ENCODE peak calls at places on chromosomes 16 and 17, in five cellular contexts. E, S, V, Y and O are unnamed samples. For H3K27me3 and H3K4me1, the result is how much of the 10 kb centered on the place peaks cover.

GRCh38 chr16:87267566-87267965 is 49.6 kb downstream of the C16orf95 start:
- DNase-seq in E (no peak), S (no peak), V (no peak), Y (no peak), O (no peak)

GRCh38 chr17:56203430-56203829 is 50.2 kb downstream of the ANKFN1 start:
- DNase-seq in E (no peak), S (peak), V (no peak), Y (no peak), O (no peak)

GRCh38 chr16:53668869-53669268 is 34.8 kb downstream of the RPGRIP1L start:
- DNase-seq in E (no peak), S (no peak), V (no peak), Y (no peak), O (no peak)

GRCh38 chr17:68871447-68871846 is 83.7 kb downstream of the ABCA8 start:
- DNase-seq in E (no peak), S (no peak), V (no peak), Y (no peak), O (no peak)

GRCh38 chr17:61488878-61489718 is 36.9 kb downstream of the TBX4 start:
- DNase-seq in E (no peak), S (no peak), V (no peak), Y (no peak), O (no peak)

GRCh38 chr17:2924211-2924610 is 128.0 kb downstream of the RAP1GAP2 start:
- DNase-seq in E (no peak), S (peak), V (peak), Y (no peak), O (no peak)

GRCh38 chr17:14922421-14922820 is 342.7 kb downstream of the PMP22 start:
- DNase-seq in E (no peak), S (no peak), V (no peak), Y (no peak), O (no peak)

GRCh38 chr17:31629696-31630470 is 229.2 kb downstream of the COPRS start:
- DNase-seq in E (no peak), S (no peak), V (no peak), Y (no peak), O (no peak)

GRCh38 chr16:67396775-67397450 is 3.6 kb upstream of the TPPP3 start:
- DNase-seq in E (no peak), S (no peak), V (no peak), Y (no peak), O (no peak)

GRCh38 chr17:73588291-73589095 is 55.8 kb downstream of the SDK2 start:
- DNase-seq in E (no peak), S (peak), V (no peak), Y (no peak), O (no peak)

GRCh38 chr16:9885876-9886275 is 296.4 kb downstream of the GRIN2A start:
- DNase-seq in E (no peak), S (no peak), V (no peak), Y (no peak), O (no peak)

GRCh38 chr17:7405413-7405881 is 1.6 kb upstream of the TMEM256 start:
- DNase-seq in E (no peak), S (peak), V (peak), Y (peak), O (no peak)

GRCh38 chr17:9334536-9335446 is 240.8 kb downstream of the STX8 start:
- DNase-seq in E (no peak), S (no peak), V (no peak), Y (no peak), O (no peak)

GRCh38 chr16:9092963-9093477 is 1.6 kb downstream of the HAPSTR1 start:
- DNase-seq in E (no peak), S (peak), V (peak), Y (peak), O (no peak)

GRCh38 chr16:81700071-81700779 is 78.9 kb upstream of the PLCG2 start:
- DNase-seq in E (no peak), S (no peak), V (no peak), Y (no peak), O (no peak)

GRCh38 chr17:81171941-81172340 is 5.9 kb upstream of the AATK start:
- DNase-seq in E (no peak), S (no peak), V (no peak), Y (no peak), O (no peak)

GRCh38 chr16:56382901-56383355 is 42.4 kb downstream of the AMFR start:
- DNase-seq in E (no peak), S (no peak), V (no peak), Y (no peak), O (no peak)

GRCh38 chr17:64161380-64161779 is 31.4 kb upstream of the ERN1 start:
- DNase-seq in E (no peak), S (no peak), V (no peak), Y (no peak), O (no peak)

GRCh38 chr17:57946798-57947358 is 8.3 kb downstream of the CUEDC1 start:
- DNase-seq in E (no peak), S (no peak), V (no peak), Y (peak), O (no peak)

GRCh38 chr16:53159781-53160436 is 105.1 kb downstream of the CHD9 start:
- DNase-seq in E (peak), S (peak), V (peak), Y (peak), O (no peak)

GRCh38 chr17:3893003-3893719 is at the start of gene CAMKK1:
- DNase-seq in E (peak), S (peak), V (peak), Y (peak), O (peak)

GRCh38 chr17:2174471-2175293 is 119.8 kb downstream of the HIC1 start:
- DNase-seq in E (no peak), S (peak), V (no peak), Y (no peak), O (no peak)

GRCh38 chr16:85781685-85782370 is 17.5 kb downstream of the EMC8 start:
- DNase-seq in E (no peak), S (no peak), V (no peak), Y (no peak), O (no peak)

GRCh38 chr17:27520571-27521185 is 64.4 kb downstream of the KSR1 start:
- DNase-seq in E (no peak), S (no peak), V (peak), Y (peak), O (no peak)

GRCh38 chr17:40810505-40810904 is 10.7 kb upstream of the KRT28 start:
- DNase-seq in E (no peak), S (no peak), V (no peak), Y (no peak), O (no peak)
- H3K27me3 ChIP-seq in E (under half), S (under half), V (half or more), Y (under half), O (under half)

GRCh38 chr16:11564046-11564926 is 22.4 kb downstream of the LITAF start:
- DNase-seq in E (no peak), S (no peak), V (no peak), Y (no peak), O (no peak)

GRCh38 chr16:11562411-11562810 is 24.3 kb downstream of the LITAF start:
- DNase-seq in E (no peak), S (no peak), V (no peak), Y (no peak), O (no peak)

GRCh38 chr16:11561856-11562255 is 24.9 kb downstream of the LITAF start:
- DNase-seq in E (no peak), S (no peak), V (no peak), Y (no peak), O (no peak)

GRCh38 chr16:11562941-11563340 is 23.8 kb downstream of the LITAF start:
- DNase-seq in E (no peak), S (no peak), V (no peak), Y (no peak), O (no peak)

DNA sequence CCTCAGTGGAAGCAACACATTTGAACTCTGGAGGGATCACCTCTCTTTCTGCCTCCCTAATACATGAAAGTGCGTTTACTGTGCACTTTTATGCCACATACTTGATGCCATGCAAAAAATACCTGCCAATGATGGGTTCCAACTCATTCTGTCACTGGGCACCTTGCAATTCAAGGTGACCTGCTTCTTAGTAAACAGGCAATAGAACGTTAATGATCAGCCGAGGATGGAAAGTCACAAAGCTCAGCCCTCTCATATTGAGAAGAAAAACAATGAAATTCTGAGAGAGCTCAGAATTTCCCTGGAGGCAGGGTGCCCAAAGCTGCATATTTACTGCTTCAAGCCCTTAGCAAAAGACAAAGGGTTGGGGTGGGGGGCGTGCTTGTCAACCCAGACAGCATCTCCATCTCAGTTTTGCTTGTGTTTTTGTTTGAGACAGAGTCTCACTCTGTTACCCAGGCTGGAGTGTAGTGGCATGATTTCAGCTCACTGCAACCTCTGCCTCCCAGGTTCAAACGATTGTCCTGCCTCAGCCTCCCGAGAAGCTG is 23.2 kb downstream of the LITAF start:
- DNase-seq in E (no peak), S (no peak), V (no peak), Y (peak), O (no peak)
- H3K4me1 ChIP-seq in E (under half), S (under half), V (under half), Y (under half), O (under half)

DNA sequence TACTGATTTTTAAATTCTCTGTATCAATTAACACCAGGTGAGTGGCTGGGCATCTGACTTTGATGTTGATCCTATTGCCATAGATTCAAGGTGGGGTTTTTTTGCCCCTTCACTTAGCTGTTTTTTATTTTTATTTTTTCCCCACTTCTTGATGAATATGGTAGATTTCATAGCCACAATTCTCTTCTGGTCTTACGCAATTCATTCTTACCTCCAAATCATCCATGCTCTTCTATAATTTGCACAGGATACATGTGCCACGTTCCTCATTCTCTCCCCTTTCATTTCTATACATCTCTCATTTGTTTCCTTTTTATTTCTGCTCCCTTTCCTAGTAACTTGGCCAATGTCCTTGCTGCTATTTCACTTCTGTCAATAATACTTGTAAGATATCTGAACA is 14.9 kb upstream of the HS3ST4 start:
- DNase-seq in E (no peak), S (no peak), V (no peak), Y (no peak), O (no peak)
- H3K27me3 ChIP-seq in E (under half), S (under half), V (under half), Y (under half), O (under half)

DNA sequence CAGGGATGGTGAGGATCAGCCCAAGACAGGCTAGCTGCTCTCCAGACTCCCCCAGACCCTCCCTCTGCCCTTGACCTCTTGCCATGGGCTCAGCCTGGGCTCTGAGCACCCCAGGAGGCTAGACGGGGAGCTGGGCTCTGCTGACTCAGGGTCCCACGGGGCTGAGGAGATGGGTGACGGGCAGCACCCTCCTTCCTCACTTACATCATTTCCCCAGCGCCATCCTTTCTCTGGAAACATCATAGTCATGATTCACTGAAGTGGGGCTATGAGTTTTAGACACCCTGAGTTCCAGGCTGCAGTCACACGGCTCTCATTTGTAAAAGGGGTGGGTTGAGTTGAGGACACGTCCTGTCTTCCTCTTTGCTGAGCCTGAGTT is 3.0 kb upstream of the ITGAX start:
- DNase-seq in E (no peak), S (no peak), V (no peak), Y (no peak), O (no peak)
- H3K4me1 ChIP-seq in E (under half), S (under half), V (under half), Y (under half), O (under half)

GRCh38 chr16:83603981-83604570 is 203.7 kb upstream of the HSBP1 start:
- DNase-seq in E (no peak), S (no peak), V (no peak), Y (no peak), O (peak)

GRCh38 chr16:83602797-83603735 is 204.7 kb upstream of the HSBP1 start:
- DNase-seq in E (peak), S (no peak), V (no peak), Y (no peak), O (peak)

DNA sequence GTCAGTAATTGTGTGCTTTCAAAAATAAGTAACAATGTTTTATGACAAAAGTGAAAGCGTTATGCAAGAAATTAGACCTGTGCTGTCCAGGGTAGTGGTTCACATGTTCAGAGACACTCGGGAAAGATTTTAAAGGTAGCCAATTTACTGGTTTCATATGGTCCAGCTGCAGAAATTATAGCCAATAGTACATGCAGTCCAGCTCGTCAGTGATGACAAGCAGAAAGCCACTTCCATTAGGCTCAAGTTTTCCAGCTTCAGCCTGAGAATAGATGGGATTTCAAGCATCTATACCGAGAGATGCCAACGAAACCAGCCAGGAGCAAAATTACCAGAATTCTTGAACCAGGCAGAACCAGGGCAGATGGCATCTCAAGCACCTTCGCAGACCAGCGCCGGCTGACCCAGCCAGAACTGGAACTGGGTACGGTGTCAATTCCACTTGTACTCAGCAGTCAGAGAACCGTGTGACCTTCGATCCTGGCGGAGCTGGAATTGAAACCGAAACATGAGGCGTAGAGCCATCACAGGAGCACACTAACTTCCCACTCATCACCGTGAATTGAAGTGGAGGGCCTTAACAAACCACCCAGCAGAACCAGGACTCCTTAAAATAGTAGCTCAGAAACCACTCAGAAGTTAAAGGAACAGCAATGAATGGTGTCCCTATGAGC is 207.9 kb upstream of the HSBP1 start:
- DNase-seq in E (no peak), S (no peak), V (no peak), Y (no peak), O (peak)
- H3K27me3 ChIP-seq in E (under half), S (under half), V (under half), Y (under half), O (under half)